ENCODE peak calls at places on chromosomes 13 and 19, in seven cellular contexts. F is NT2/D1, G is astrocyte, D is IMR-90, O is endodermal cell, U is neural progenitor cell, Z is H1. L is an unnamed sample.

GRCh38 chr19:40744554-40745401 is 5.5 kb downstream of the ACTMAP start:
- DNase-seq in O (peak; percentile 87), D (no peak), G (no peak), Z (no peak), F (no peak), U (peak; percentile 34), L (peak; percentile 25)

GRCh38 chr19:13748169-13748884 is 16.0 kb upstream of the MRI1 start:
- DNase-seq in O (peak; percentile 55), D (peak; percentile 74), G (peak; percentile 53), Z (no peak), U (peak; percentile 31), F (no peak), L (peak; percentile 74)

GRCh38 chr19:5968431-5969373 is 9.2 kb downstream of the RANBP3 start:
- DNase-seq in O (peak; percentile 65), Z (no peak), D (no peak), G (peak; percentile 25), F (no peak), U (no peak), L (no peak)

GRCh38 chr13:28356506-28357064 is 138.3 kb downstream of the FLT1 start:
- DNase-seq in D (no peak), G (no peak), O (no peak), F (no peak), Z (no peak), U (no peak), L (peak; percentile 54)

GRCh38 chr19:55091955-55092354 is 16.3 kb downstream of the EPS8L1 start:
- DNase-seq in Z (no peak), F (no peak), O (peak; percentile 97), D (no peak), U (peak; percentile 62), G (no peak), L (no peak)

GRCh38 chr19:49614096-49614857 is 23.3 kb downstream of the PRR12 start:
- DNase-seq in G (peak; percentile 83), F (no peak), O (no peak), D (peak; percentile 91), U (no peak), Z (no peak), L (peak; percentile 66)

GRCh38 chr19:492091-492531 is 4.2 kb upstream of the MADCAM1 start:
- DNase-seq in G (no peak), U (no peak), O (peak; percentile 81), D (no peak), F (no peak), Z (no peak), L (peak; percentile 43)

GRCh38 chr13:48731957-48732569 is 78.3 kb downstream of the CYSLTR2 start:
- DNase-seq in F (peak; percentile 16), D (no peak), U (peak; percentile 73), O (peak; percentile 89), Z (peak; percentile 15), G (no peak), L (no peak)

DNA sequence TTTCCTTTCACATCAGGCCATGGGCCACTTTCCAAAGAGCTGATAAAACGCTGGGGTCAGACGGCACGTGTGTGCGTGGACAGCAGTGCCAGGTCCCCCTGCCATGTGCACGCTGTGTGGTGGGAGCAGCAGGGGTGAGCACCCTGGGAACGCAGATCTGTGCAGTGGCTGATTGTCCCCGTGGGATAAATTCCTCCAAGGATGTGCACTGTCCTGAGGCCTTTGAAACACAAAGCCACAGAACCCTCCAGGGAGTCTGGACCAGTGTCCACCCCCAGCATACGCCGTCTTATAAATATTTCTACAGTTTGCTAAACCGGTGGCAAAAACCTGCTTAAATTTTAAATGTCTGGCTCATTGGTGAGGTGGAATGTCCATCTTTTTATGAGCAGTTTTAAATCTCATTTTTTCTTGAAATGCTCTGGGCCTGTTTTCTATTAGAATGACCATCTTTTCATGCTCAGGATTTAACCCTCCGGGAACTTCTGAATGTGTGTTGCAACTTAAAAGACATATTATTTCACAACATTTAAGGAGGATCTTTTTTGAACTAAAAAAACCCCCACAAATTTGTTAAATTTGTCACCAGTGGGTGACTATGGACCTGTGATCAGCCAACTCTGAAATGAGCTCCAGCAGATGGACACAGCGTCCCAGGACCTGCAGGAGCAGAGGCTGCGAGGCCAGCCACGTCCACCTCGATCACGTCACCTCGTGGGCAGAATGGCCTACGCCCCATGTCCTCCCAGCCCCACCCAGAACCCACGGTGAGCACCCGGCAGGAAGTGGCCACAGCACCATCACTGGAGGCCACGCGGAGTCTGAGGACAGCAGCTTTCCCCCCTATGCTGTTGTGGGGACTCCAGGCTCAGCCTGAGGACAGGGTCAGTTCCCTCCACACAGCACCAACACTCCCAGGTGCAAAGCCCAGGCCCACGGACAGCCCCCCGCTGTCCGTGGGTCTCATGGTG is 68.6 kb downstream of the RASA3 start:
- DNase-seq in D (peak; percentile 61), U (peak; percentile 38), G (peak; percentile 58), O (no peak), Z (no peak), F (no peak), L (peak; percentile 87)
- H3K9ac ChIP-seq in D (peak overlapping the region; percentile 85), U (no peak overlapping the region), G (peak overlapping the region; percentile 85), O (no peak overlapping the region), Z (no peak overlapping the region), F (peak overlapping the region; percentile 76), L (peak overlapping the region; percentile 90)

GRCh38 chr19:2981898-2982297 is 4.5 kb downstream of the TLE6 start:
- DNase-seq in F (no peak), D (no peak), G (no peak), Z (no peak), U (no peak), O (no peak), L (no peak)

GRCh38 chr19:2984196-2984490 is 6.8 kb downstream of the TLE6 start:
- DNase-seq in D (no peak), O (peak; percentile 97), F (no peak), Z (no peak), G (no peak), U (no peak), L (no peak)

GRCh38 chr19:2982556-2982955 is 5.2 kb downstream of the TLE6 start:
- DNase-seq in F (no peak), O (no peak), Z (no peak), G (no peak), D (no peak), U (no peak), L (no peak)

GRCh38 chr19:2982983-2983350 is 5.6 kb downstream of the TLE6 start:
- DNase-seq in U (peak; percentile 42), Z (no peak), O (peak; percentile 59), F (no peak), D (peak; percentile 68), G (peak; percentile 76), L (peak; percentile 82)

DNA sequence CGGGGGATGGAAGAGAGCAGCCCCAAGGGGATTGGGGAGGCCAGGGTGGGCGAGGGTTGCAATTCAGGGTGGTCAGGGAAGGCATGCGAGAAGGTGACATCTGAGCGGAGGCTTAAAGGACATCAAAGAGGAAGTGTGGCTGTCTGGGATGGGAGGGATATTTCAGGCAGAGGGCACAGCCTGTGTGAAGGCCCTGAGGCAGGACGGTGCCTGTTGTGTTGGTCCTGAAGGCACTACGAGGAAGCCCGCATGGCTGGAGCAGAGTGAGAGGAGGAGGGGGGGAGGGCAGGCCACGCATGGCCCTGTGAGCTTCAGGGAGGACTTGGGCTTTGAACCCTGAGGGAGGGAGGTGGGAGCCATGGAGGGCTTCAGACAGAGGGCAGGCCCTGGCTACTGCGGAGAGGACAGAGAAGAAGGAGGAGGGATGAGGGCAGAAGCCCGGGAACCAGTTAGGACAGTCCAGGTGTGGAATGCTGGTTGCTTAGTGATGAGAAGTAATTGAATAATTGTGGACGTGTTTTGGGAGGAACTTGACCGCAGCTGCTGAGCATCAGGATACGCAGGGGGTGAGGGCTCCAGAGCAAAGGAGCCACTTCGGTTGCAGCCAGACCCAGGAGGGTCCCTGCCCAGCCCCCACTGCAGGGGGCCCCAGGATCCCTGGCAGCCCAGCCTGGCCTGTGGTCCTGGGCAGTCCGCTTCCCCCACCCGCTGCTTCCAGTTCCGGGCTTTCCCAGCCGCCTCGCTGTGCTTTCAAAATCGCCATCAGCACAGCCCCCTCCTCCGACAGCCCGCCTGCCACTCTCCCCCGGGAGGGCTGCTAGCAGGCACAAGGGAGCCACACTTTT is 6.2 kb downstream of the TLE6 start:
- DNase-seq in O (no peak), G (peak; percentile 75), U (peak; percentile 92), F (peak; percentile 68), Z (peak; percentile 83), D (peak; percentile 7), L (peak; percentile 66)
- H3K4me3 ChIP-seq in O (peak overlapping the region; percentile 29), G (peak overlapping the region; percentile 40), U (peak overlapping the region; percentile 19), F (no peak overlapping the region), Z (no peak overlapping the region), D (peak overlapping the region; percentile 43), L (peak overlapping the region; percentile 58)

GRCh38 chr13:112124100-112124499 is 57.2 kb downstream of the SOX1 start:
- DNase-seq in F (no peak), O (peak; percentile 6), Z (no peak), G (no peak), U (no peak), D (no peak), L (no peak)
- H3K9ac ChIP-seq in F (no peak overlapping the region), O (no peak overlapping the region), Z (no peak overlapping the region), G (no peak overlapping the region), U (no peak overlapping the region), D (no peak overlapping the region), L (no peak overlapping the region)

GRCh38 chr19:45959517-45960025 is 14.1 kb downstream of the NOVA2 start:
- DNase-seq in Z (no peak), U (no peak), D (no peak), F (no peak), G (no peak), O (no peak), L (no peak)

GRCh38 chr19:45958763-45959516 is 14.7 kb downstream of the NOVA2 start:
- DNase-seq in D (no peak), G (peak; percentile 86), F (no peak), O (no peak), Z (no peak), U (no peak), L (no peak)

GRCh38 chr19:45958320-45958719 is 15.3 kb downstream of the NOVA2 start:
- DNase-seq in U (no peak), O (no peak), G (no peak), Z (no peak), F (no peak), D (no peak), L (no peak)

GRCh38 chr19:45962021-45962420 is 11.6 kb downstream of the NOVA2 start:
- DNase-seq in D (no peak), U (no peak), F (no peak), Z (no peak), O (no peak), G (no peak), L (no peak)

GRCh38 chr19:45960595-45961235 is 12.9 kb downstream of the NOVA2 start:
- DNase-seq in O (peak; percentile 89), U (peak; percentile 68), F (no peak), Z (no peak), D (no peak), G (no peak), L (no peak)
- H3K4me3 ChIP-seq in O (no peak overlapping the region), U (no peak overlapping the region), F (no peak overlapping the region), Z (peak overlapping the region; percentile 10), D (no peak overlapping the region), G (no peak overlapping the region), L (no peak overlapping the region)

DNA sequence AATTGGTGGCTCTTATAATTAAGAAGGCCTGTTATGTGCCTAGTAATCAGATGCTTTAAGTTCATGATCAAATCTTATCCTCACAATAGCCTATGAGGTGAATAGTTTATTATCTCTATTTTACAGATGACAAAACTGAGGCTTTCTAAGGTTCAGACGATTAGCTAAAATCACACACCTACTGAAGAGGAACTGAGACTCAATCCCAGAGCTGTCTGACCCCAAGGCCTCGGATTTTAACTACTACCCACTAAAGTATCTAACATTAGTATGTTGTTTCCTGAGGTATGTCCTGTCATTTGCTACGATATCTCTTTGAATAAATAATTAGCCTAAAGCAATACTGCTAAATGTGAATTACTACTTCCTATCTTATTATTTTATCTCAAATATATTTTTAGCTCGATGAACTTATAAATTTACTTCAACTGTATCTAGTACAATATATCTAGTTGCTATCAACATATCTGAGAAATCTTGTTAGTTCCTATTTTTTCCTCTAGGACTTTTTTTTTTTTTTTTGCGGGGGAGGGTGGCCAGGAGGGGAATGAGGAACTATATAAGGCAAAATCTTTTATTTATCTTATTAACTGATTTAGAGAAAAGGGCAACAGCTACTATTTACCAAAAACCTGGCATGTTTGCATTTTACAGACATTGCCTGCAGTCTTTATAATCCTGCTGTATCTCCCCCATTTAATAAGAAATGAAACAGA is 118.5 kb downstream of the ABCC4 start:
- DNase-seq in U (no peak), G (no peak), F (no peak), Z (no peak), D (no peak), O (no peak), L (no peak)
- H3K9ac ChIP-seq in U (no peak overlapping the region), G (no peak overlapping the region), F (no peak overlapping the region), Z (no peak overlapping the region), D (no peak overlapping the region), O (no peak overlapping the region), L (no peak overlapping the region)

L was measured in adipocyte.